ENCODE peak calls at places on chromosomes 1 and 21, in four cellular contexts. W is H1, X is K562, E is HepG2. C is an unnamed sample. For H3K4me1, the result is how much of the 10 kb centered on the place peaks cover.

GRCh38 chr21:32476661-32477423 is 64.3 kb downstream of the EVA1C start:
- DNase-seq in E (no peak), W (no peak), X (no peak), C (no peak)

GRCh38 chr1:165949335-165950130 is 122.1 kb downstream of the UCK2 start:
- DNase-seq in W (no peak), E (no peak), X (peak), C (no peak)

GRCh38 chr1:36367067-36367466 is 18.7 kb downstream of the STK40 start:
- DNase-seq in E (no peak), X (no peak), W (no peak), C (peak)

GRCh38 chr1:97348599-97349265 is 572.1 kb downstream of the DPYD start:
- DNase-seq in W (no peak), X (no peak), E (no peak), C (no peak)

GRCh38 chr1:15337656-15338402 is 71.9 kb upstream of the EFHD2 start:
- DNase-seq in W (no peak), X (no peak), E (no peak), C (peak)

GRCh38 chr21:35491920-35492678 is 443.0 kb upstream of the RUNX1 start:
- DNase-seq in E (no peak), X (no peak), W (no peak), C (no peak)

GRCh38 chr1:45444609-45445131 is 46.3 kb downstream of the TESK2 start:
- DNase-seq in W (no peak), E (no peak), X (no peak), C (no peak)

GRCh38 chr1:2224621-2225020 is 3.5 kb upstream of the SKI start:
- DNase-seq in E (no peak), W (no peak), X (no peak), C (no peak)

GRCh38 chr1:228058981-228059535 is 23.4 kb upstream of the ARF1 start:
- DNase-seq in W (no peak), E (no peak), X (no peak), C (no peak)

GRCh38 chr1:234619071-234619480 is 9.1 kb upstream of the IRF2BP2 start:
- DNase-seq in X (no peak), W (no peak), E (no peak), C (peak)

GRCh38 chr1:152855661-152856060 is 4.1 kb upstream of the LCE7A start:
- DNase-seq in W (no peak), X (no peak), E (no peak), C (no peak)

GRCh38 chr21:36744190-36744559 is 45.3 kb downstream of the SIM2 start:
- DNase-seq in E (no peak), W (no peak), X (no peak), C (no peak)

GRCh38 chr1:21631944-21632887 is 36.9 kb downstream of the RAP1GAP start:
- DNase-seq in W (no peak), E (peak), X (peak), C (no peak)

GRCh38 chr1:21630571-21631338 is 38.4 kb downstream of the RAP1GAP start:
- DNase-seq in X (no peak), W (no peak), E (no peak), C (no peak)

GRCh38 chr1:21626921-21627339 is 42.2 kb downstream of the RAP1GAP start:
- DNase-seq in E (no peak), W (no peak), X (peak), C (no peak)

GRCh38 chr1:21628798-21629393 is 40.3 kb downstream of the RAP1GAP start:
- DNase-seq in W (no peak), X (no peak), E (no peak), C (no peak)

DNA sequence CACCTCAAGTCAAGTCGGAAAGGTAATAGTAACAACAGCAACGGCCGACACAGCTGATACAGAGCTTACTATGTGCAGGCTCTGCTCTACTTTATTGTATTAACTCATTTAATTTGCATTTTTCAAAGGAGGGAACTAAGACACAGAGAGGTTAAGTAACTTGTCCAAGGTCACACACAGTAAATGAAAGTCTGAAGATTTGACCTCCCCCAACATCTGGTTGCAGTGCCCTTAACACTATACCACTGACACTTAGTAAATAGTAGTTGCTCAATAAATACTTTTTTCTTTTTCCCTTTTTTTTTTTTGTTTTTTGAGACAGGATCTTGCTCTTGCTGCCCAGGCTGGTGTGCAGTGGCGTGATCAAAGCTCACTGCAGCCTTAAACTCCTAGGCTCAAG is 39.2 kb downstream of the RAP1GAP start:
- DNase-seq in E (no peak), X (no peak), W (no peak), C (no peak)
- H3K4me1 ChIP-seq in E (under half), X (half or more), W (under half), C (under half)

DNA sequence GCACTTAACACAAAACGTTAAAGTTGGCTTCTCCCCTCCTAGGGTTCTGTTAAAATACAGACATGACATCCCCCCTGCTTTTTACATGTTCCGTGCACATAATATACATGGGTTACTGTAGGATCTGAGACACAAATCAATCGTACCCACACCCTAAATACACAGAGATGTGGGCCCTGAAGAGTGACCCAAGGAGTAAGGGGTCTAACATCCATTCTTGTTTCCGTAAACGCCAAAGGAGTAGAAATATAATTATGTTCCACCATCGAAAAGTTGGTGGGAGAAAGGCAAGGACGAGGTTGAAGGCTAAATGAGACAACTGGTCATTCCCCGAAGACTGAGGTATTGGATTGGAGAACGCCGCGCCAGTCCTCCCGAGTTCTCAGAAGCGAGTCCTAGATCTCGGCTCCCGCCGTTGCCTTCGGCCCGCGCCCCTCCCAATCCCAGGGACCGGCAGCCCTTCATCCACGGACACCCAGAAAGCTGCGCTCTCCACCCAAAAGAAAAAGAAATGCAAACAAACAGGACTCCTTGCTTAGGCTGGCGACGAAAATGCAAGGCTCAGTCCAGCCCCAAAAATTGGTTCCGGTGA is 1.2 kb downstream of the TBX15 start:
- DNase-seq in E (no peak), X (no peak), W (no peak), C (no peak)
- TF ChIP-seq EZH2 in E (no peak), X (no peak), W (peak), C (peak)

DNA sequence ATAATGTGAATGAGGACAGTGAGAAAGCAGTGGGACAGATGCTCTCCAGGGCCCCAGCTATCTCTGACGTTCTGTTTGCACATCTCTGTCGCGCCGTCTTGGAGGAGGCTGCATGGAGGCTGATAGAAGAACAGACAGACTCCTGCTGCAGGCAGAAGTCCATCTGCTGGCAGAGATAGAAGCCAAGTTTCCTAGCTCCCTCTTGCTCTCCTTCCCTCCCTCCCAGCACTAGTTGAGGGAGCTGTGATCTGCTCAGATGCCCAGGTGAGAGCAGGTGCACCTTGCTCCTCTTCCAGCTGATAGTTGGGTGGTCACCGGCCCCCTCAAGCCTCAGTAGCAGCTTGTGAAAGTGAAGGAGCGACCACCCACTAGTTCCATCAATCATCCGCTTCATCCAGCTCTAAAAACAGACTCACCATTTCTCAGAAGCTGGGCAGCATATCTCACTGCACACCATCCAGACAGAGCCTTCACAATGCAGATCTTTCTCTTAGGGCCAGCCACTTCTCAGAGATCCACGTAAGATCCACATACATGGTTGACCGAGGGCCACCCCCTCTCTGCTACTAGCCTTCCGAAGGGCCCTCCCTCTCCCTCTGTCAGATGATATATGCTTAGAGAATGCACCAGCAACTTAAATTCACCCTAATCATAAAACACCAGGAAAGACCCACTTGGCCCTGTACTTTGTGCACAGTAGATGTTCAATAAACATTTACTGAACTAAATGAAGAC is 12.9 kb downstream of the LRRN2 start:
- DNase-seq in W (no peak), X (peak), E (no peak), C (no peak)
- TF ChIP-seq JUN in W (no peak), X (no peak), E (no peak), C (no peak)

GRCh38 chr1:12149791-12150175 is 17.0 kb upstream of the TNFRSF1B start:
- DNase-seq in W (no peak), E (no peak), X (no peak), C (no peak)
- H3K4me1 ChIP-seq in W (under half), E (under half), X (under half), C (under half)

GRCh38 chr1:907611-908451 is 15.9 kb upstream of the SAMD11 start:
- DNase-seq in X (no peak), W (no peak), E (no peak), C (no peak)

GRCh38 chr1:906532-907420 is 16.9 kb upstream of the SAMD11 start:
- DNase-seq in X (no peak), W (no peak), E (no peak), C (no peak)

GRCh38 chr1:904271-904950 is 19.3 kb upstream of the SAMD11 start:
- DNase-seq in X (peak), E (no peak), W (no peak), C (peak)

GRCh38 chr1:905071-905749 is 18.5 kb upstream of the SAMD11 start:
- DNase-seq in E (no peak), X (no peak), W (no peak), C (no peak)

GRCh38 chr1:905811-906531 is 17.8 kb upstream of the SAMD11 start:
- DNase-seq in E (no peak), X (no peak), W (no peak), C (no peak)
- TF ChIP-seq EZH2 in E (no peak), X (no peak), W (no peak), C (no peak)

GRCh38 chr1:53346007-53346813 is 18.3 kb upstream of the LRP8 start:
- DNase-seq in X (no peak), E (no peak), W (no peak), C (no peak)

GRCh38 chr1:53342735-53343470 is 15.0 kb upstream of the LRP8 start:
- DNase-seq in W (no peak), X (no peak), E (no peak), C (no peak)

GRCh38 chr1:53346814-53347176 is 18.9 kb upstream of the LRP8 start:
- DNase-seq in X (no peak), E (no peak), W (no peak), C (no peak)

GRCh38 chr1:53343831-53344668 is 16.2 kb upstream of the LRP8 start:
- DNase-seq in X (no peak), E (no peak), W (no peak), C (no peak)

DNA sequence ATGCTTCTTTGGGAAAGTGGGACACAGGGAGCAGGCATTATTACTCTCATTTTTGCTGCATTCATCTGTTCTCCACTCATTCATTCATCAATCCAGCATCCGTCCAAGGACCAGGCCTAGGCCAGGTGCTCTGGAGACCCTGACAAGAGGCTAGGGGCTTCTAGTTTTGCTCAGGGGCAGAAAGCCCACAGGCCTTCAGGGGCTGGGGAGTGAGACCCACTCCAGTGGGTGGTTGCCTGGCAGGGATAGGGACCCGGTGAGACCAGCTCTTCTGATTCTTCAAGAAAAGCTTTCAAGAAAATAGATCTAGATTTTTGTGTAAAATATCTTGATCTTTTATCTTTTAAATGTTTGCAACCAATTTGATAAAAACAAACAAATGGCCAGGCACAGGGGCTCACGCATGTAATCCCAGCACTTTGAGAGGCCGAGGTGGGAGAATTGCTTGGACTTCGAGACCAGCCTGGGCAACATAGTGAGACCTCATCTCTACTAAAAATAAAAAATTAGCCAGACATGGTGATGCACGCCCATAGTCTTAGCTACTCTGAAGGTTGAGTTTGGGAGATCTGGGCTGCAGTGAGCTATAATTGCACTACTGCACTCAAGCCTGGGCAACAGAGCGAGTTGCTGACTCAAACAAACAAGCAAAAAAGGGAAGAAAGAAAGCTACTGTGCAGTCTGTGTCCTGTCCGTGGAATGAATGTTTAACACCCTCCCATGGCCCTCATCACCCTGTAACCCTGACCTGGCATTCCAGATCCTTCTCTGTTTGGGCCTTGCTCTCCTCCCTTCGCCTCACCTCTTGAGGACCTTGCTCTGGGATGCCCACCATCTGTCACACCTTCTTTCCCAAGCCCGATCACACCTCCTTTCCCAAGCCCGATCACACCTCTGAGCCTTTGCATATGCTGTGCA is 17.3 kb upstream of the LRP8 start:
- DNase-seq in E (no peak), W (no peak), X (no peak), C (no peak)
- TF ChIP-seq JUN in E (no peak), W (no peak), X (no peak), C (no peak)

GRCh38 chr1:198672124-198672523 is 33.3 kb downstream of the PTPRC start:
- DNase-seq in E (no peak), W (no peak), X (no peak), C (no peak)
- H3K4me1 ChIP-seq in E (under half), W (under half), X (under half), C (under half)

GRCh38 chr1:233610628-233611027 is 3.3 kb upstream of the KCNK1 start:
- DNase-seq in X (peak), E (no peak), W (no peak), C (no peak)

GRCh38 chr1:233606813-233607212 is 7.1 kb upstream of the KCNK1 start:
- DNase-seq in E (no peak), X (no peak), W (no peak), C (no peak)

GRCh38 chr1:233608988-233609387 is 4.9 kb upstream of the KCNK1 start:
- DNase-seq in X (no peak), W (no peak), E (no peak), C (no peak)

GRCh38 chr1:233607252-233608119 is 6.4 kb upstream of the KCNK1 start:
- DNase-seq in E (no peak), X (no peak), W (no peak), C (no peak)

DNA sequence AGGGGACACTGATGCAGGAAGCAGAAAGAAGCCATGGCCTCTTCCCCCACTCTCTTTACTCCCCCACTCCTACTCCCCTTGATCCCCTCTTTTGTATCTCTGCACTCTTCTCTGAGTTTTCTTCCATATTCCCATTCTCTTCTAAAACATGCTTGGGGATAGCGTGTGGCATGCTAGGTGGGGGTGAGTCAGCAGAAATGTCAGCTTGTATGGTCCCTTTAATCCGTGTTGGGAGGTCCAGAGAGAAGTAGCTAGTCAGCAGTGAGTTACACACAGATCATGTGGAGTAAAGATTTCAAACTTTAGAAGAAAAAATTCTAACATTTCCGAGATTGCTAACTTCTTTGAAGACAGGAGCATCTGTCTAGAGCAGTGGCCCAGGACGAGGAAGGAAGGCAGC is 4.0 kb upstream of the KCNK1 start:
- DNase-seq in X (no peak), W (no peak), E (no peak), C (no peak)
- TF ChIP-seq EZH2 in X (no peak), W (no peak), E (no peak), C (no peak)

GRCh38 chr1:94963864-94964263 is 37.0 kb upstream of the CNN3 start:
- DNase-seq in W (no peak), E (no peak), X (no peak), C (no peak)

GRCh38 chr1:94966033-94966432 is 39.1 kb upstream of the CNN3 start:
- DNase-seq in X (no peak), E (no peak), W (no peak), C (no peak)

GRCh38 chr1:94961582-94961981 is 34.7 kb upstream of the CNN3 start:
- DNase-seq in W (no peak), X (no peak), E (peak), C (no peak)

GRCh38 chr1:94961994-94962744 is 35.3 kb upstream of the CNN3 start:
- DNase-seq in X (no peak), E (peak), W (no peak), C (no peak)

DNA sequence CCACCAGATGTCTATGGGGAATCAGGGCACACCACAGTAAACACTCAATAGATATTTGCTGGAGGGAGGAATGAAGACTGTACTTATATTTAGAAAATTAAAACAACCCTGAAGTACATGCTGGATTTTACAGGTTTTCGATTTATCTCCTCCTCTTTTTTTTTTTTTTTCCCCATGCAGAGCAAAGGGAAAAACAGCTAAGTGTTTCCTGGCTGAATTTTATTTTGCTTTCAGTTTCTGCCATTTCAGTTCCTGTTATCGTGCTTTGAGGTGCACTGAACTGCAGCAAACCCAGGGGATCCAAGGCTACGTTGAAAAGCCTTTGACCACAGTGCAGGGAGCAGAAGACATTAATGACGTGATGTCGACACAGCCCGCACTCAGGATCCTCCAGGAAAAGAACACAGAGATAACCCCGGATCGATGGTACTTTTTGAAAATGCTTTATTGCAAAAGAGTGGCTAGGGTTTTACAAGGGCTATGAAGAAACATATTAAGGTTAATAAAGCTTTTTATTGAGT is 35.9 kb upstream of the CNN3 start:
- DNase-seq in W (no peak), E (peak), X (no peak), C (peak)
- TF ChIP-seq JUN in W (no peak), E (no peak), X (no peak), C (no peak)